ENCODE peak calls at places on chromosomes 11 and 22, in seven cellular contexts. S, L, T, I, Z, H and G are unnamed samples.

GRCh38 chr22:19843857-19844422 is 10.7 kb downstream of the GNB1L start:
- DNase-seq in H (no peak), Z (no peak), T (no peak), L (no peak), S (no peak), I (no peak), G (no peak)

GRCh38 chr22:37566903-37567798 is 6.9 kb downstream of the CDC42EP1 start:
- DNase-seq in Z (no peak), I (peak; percentile 72), T (peak; percentile 57), L (peak; percentile 63), S (peak; percentile 63), H (peak; percentile 84), G (peak; percentile 48)

GRCh38 chr11:100543386-100543785 is 143.7 kb upstream of the ARHGAP42 start:
- DNase-seq in Z (no peak), T (no peak), H (no peak), L (no peak), I (no peak), S (no peak), G (no peak)

GRCh38 chr22:22912722-22913253 is 25.2 kb downstream of the IGLL5 start:
- DNase-seq in S (no peak), I (no peak), Z (no peak), T (no peak), L (no peak), H (no peak), G (no peak)

GRCh38 chr11:11465280-11465679 is 112.2 kb upstream of the CSNK2A3 start:
- DNase-seq in H (no peak), I (no peak), T (no peak), S (no peak), Z (no peak), L (no peak), G (no peak)

GRCh38 chr22:46902436-46902835 is 140.0 kb downstream of the TBC1D22A start:
- DNase-seq in L (no peak), I (no peak), Z (no peak), S (no peak), H (no peak), T (no peak), G (no peak)

GRCh38 chr11:109733245-109733644 is 311.3 kb downstream of the C11orf87 start:
- DNase-seq in T (no peak), I (peak; percentile 45), S (no peak), Z (peak; percentile 34), L (no peak), H (peak; percentile 73), G (no peak)

GRCh38 chr11:78708388-78708787 is 133.7 kb upstream of the NARS2 start:
- DNase-seq in S (no peak), H (peak; percentile 87), Z (no peak), I (no peak), T (no peak), L (no peak), G (no peak)

GRCh38 chr11:47377571-47378010 is 756 bp downstream of the SPI1 start:
- DNase-seq in H (no peak), Z (no peak), S (no peak), L (no peak), T (no peak), I (no peak), G (no peak)

GRCh38 chr11:112315861-112316739 is 55.4 kb upstream of the PLET1 start:
- DNase-seq in L (no peak), H (no peak), Z (no peak), T (no peak), S (no peak), I (no peak), G (no peak)

GRCh38 chr22:48702573-48703264 is 1125.0 kb downstream of the BRD1 start:
- DNase-seq in L (no peak), I (no peak), T (no peak), S (no peak), Z (no peak), H (no peak), G (peak; percentile 38)

GRCh38 chr11:129960216-129961214 is 42.1 kb downstream of the PRDM10 start:
- DNase-seq in I (peak; percentile 91), S (peak; percentile 5), Z (peak; percentile 93), L (peak; percentile 78), T (peak; percentile 89), H (peak; percentile 75), G (no peak)

GRCh38 chr11:73401924-73402833 is 26.0 kb downstream of the RELT start:
- DNase-seq in H (no peak), S (no peak), I (no peak), T (no peak), Z (no peak), L (no peak), G (no peak)

GRCh38 chr11:102479733-102480132 is 27.2 kb upstream of the TMEM123 start:
- DNase-seq in S (no peak), I (no peak), L (no peak), H (no peak), T (no peak), Z (no peak), G (no peak)

GRCh38 chr22:50526849-50527801 is 1.7 kb upstream of the SCO2 start:
- DNase-seq in L (no peak), Z (no peak), H (peak; percentile 55), T (peak; percentile 59), S (peak; percentile 44), I (no peak), G (peak; percentile 59)

GRCh38 chr11:65417702-65418430 is 4.7 kb upstream of the NEAT1 start:
- DNase-seq in H (peak; percentile 39), I (peak; percentile 82), Z (no peak), L (no peak), S (no peak), T (peak; percentile 68), G (no peak)

GRCh38 chr11:65419460-65419772 is 3.2 kb upstream of the NEAT1 start:
- DNase-seq in S (no peak), Z (no peak), T (no peak), H (no peak), I (no peak), L (no peak), G (no peak)

GRCh38 chr11:65417221-65417701 is 5.3 kb upstream of the NEAT1 start:
- DNase-seq in H (no peak), I (no peak), Z (no peak), L (no peak), S (no peak), T (peak; percentile 38), G (no peak)

GRCh38 chr11:65418681-65419459 is 3.7 kb upstream of the NEAT1 start:
- DNase-seq in S (peak; percentile 94), L (peak; percentile 69), T (peak; percentile 99), I (peak; percentile 100), H (peak; percentile 92), Z (peak; percentile 93), G (peak; percentile 97)

DNA sequence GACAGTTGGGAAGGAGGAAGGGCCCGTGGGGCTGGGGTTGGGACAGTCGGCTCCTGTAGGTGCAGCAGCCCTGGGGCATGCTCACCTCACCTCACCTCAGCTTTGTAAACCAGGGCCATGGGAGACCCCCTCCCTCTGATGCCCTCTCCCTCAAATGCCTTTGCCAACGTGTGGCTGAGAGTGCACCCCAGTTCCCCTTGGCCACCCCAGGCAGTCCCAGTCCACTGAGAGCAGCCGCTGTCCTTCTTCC is 4.2 kb upstream of the NEAT1 start:
- DNase-seq in I (no peak), H (peak; percentile 43), Z (no peak), T (peak; percentile 86), L (no peak), S (no peak), G (peak; percentile 45)
- H3K4me3 ChIP-seq in I (peak overlapping the region; percentile 30), H (peak overlapping the region; percentile 36), Z (no peak overlapping the region), T (no peak overlapping the region), L (peak overlapping the region; percentile 17), S (peak overlapping the region; percentile 23), G (peak overlapping the region; percentile 44)

GRCh38 chr11:12721816-12722604 is 47.8 kb downstream of the TEAD1 start:
- DNase-seq in H (no peak), I (no peak), T (no peak), Z (no peak), L (no peak), S (no peak), G (no peak)

GRCh38 chr11:12723410-12724297 is 49.4 kb downstream of the TEAD1 start:
- DNase-seq in H (peak; percentile 98), I (peak; percentile 67), Z (peak; percentile 58), S (peak; percentile 85), T (peak; percentile 63), L (no peak), G (no peak)

GRCh38 chr11:12725047-12725862 is 51.0 kb downstream of the TEAD1 start:
- DNase-seq in S (no peak), I (peak; percentile 73), H (peak; percentile 51), L (no peak), Z (peak; percentile 48), T (peak; percentile 68), G (no peak)

GRCh38 chr11:12725863-12726666 is 51.8 kb downstream of the TEAD1 start:
- DNase-seq in I (peak; percentile 54), T (peak; percentile 75), H (peak; percentile 68), L (no peak), Z (peak; percentile 71), S (no peak), G (no peak)

GRCh38 chr11:12724301-12725046 is 50.3 kb downstream of the TEAD1 start:
- DNase-seq in H (peak; percentile 96), Z (peak; percentile 97), L (peak; percentile 81), T (peak; percentile 97), I (peak; percentile 97), S (peak; percentile 73), G (peak; percentile 39)
- H3K4me3 ChIP-seq in H (peak overlapping the region; percentile 26), Z (no peak overlapping the region), L (no peak overlapping the region), T (no peak overlapping the region), I (no peak overlapping the region), S (peak overlapping the region; percentile 29), G (no peak overlapping the region)

DNA sequence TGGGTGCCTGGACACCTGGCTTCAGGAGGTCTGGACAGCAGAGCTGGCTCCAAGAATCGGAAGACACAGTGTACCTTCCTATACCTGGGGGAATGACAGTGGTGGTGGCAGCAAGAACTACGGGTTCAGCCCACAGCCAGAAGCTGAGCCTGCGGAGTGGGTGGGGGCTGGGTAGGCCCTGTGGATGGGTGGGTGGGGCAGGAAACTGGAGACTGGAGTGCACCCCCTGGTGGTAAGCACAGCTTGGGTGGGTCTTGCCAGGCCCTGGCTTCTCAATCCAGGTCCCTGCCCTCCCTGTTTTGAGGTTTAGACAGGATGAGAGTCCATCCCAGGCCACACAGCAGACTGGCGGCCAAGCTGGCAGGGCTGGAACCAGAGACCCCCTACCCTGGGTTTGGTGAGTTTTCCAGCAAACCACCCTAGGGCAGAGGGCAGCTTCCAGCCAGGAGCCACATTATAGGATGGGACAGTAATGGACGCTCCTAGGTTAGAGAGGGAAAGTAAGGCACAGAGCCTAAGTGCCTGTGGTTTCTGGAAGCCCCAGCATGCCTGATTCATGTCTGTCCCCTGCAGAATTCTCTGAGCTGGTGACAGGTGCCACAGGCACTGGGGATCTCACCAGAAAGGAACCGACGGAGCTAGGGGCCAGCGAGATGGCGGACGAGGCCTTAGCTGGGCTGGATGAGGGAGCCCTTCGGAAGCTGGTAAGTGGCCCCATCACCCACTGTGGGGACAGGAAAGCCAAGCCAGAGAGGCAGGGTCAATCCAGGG is 1.7 kb downstream of the SMTN start:
- DNase-seq in H (peak; percentile 84), I (peak; percentile 85), S (peak; percentile 76), Z (peak; percentile 70), T (peak; percentile 73), L (no peak), G (peak; percentile 59)
- H3K4me3 ChIP-seq in H (peak overlapping the region; percentile 74), I (peak overlapping the region; percentile 87), S (peak overlapping the region; percentile 95), Z (peak overlapping the region; percentile 97), T (no peak overlapping the region), L (peak overlapping the region; percentile 61), G (no peak overlapping the region)

DNA sequence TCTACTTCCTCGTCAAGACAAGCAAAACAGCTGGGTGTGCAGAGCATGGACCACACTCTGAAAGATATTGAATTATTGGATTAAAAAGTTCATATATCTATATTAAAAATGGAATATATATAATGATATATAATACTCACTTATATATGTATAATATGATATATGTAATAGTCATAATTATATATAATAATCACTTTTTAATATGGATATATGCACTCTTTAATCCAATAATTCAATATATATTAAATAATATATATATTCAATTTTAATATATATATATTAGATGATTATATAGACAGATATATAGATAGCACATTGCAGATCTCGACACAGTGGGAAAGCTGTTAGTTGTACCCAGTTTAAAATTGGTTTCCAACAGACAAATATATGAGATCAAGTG is 182.1 kb upstream of the CARD18 start:
- DNase-seq in S (no peak), H (no peak), Z (no peak), I (no peak), T (no peak), L (no peak), G (no peak)
- H3K4me3 ChIP-seq in S (no peak overlapping the region), H (no peak overlapping the region), Z (no peak overlapping the region), I (no peak overlapping the region), T (no peak overlapping the region), L (no peak overlapping the region), G (no peak overlapping the region)